ENCODE peak calls at places on chromosome 1, in four cellular contexts. I is SK-N-SH, S is K562, L is GM12878. F is an unnamed sample.

GRCh38 chr1:180258935-180259334 is 28.9 kb downstream of the LHX4 start:
- DNase-seq in I (no peak), S (no peak), L (no peak), F (no peak)

GRCh38 chr1:117011334-117011733 is 9.8 kb downstream of the CD101 start:
- DNase-seq in I (no peak), S (no peak), L (no peak), F (no peak)

GRCh38 chr1:64505232-64505943 is 35.5 kb downstream of the CACHD1 start:
- DNase-seq in I (peak; percentile 94), S (peak; percentile 73), L (no peak), F (no peak)

GRCh38 chr1:186102559-186103148 is 272.4 kb downstream of the TPR start:
- DNase-seq in I (no peak), S (no peak), L (no peak), F (no peak)

GRCh38 chr1:62068978-62069377 is 125.7 kb upstream of the L1TD1 start:
- DNase-seq in I (no peak), S (no peak), L (no peak), F (no peak)

GRCh38 chr1:202798792-202799331 is 9.4 kb downstream of the KDM5B start:
- DNase-seq in I (no peak), S (no peak), L (no peak), F (no peak)

GRCh38 chr1:184649500-184649899 is 105.2 kb downstream of the EDEM3 start:
- DNase-seq in I (no peak), S (no peak), L (peak; percentile 57), F (no peak)

GRCh38 chr1:211501671-211502413 is 9.9 kb upstream of the RD3 start:
- DNase-seq in I (no peak), S (no peak), L (no peak), F (no peak)

GRCh38 chr1:241542199-241542907 is 10.2 kb downstream of the KMO start:
- DNase-seq in I (no peak), S (no peak), L (no peak), F (no peak)

GRCh38 chr1:239899747-239900146 is 191.9 kb upstream of the FMN2 start:
- DNase-seq in I (no peak), S (no peak), L (no peak), F (peak; percentile 9)

GRCh38 chr1:111777301-111777700 is 21.6 kb downstream of the DDX20 start:
- DNase-seq in I (no peak), S (no peak), L (no peak), F (no peak)

GRCh38 chr1:223076382-223076781 is 66.7 kb downstream of the TLR5 start:
- DNase-seq in I (no peak), S (no peak), L (no peak), F (no peak)

GRCh38 chr1:223079498-223079897 is 63.5 kb downstream of the TLR5 start:
- DNase-seq in I (no peak), S (no peak), L (no peak), F (no peak)

GRCh38 chr1:223077434-223077833 is 65.6 kb downstream of the TLR5 start:
- DNase-seq in I (no peak), S (peak; percentile 57), L (no peak), F (no peak)

GRCh38 chr1:223084466-223084865 is 58.6 kb downstream of the TLR5 start:
- DNase-seq in I (no peak), S (no peak), L (no peak), F (no peak)

GRCh38 chr1:223081181-223081994 is 61.7 kb downstream of the TLR5 start:
- DNase-seq in I (peak; percentile 91), S (peak; percentile 87), L (peak; percentile 11), F (peak; percentile 88)
- TF ChIP-seq EP300 in I (no peak), S (no peak), L (no peak), F (no peak)

GRCh38 chr1:172726740-172727139 is 67.8 kb downstream of the FASLG start:
- DNase-seq in I (no peak), S (no peak), L (no peak), F (no peak)
- TF ChIP-seq CTCF in I (no peak), S (no peak), L (no peak), F (no peak)

GRCh38 chr1:91335607-91336006 is 69.0 kb downstream of the HFM1 start:
- DNase-seq in I (no peak), S (no peak), L (no peak), F (no peak)

GRCh38 chr1:91338501-91338900 is 66.1 kb downstream of the HFM1 start:
- DNase-seq in I (no peak), S (no peak), L (no peak), F (no peak)
- TF ChIP-seq FOXM1 in I (no peak), S (no peak), L (no peak), F (no peak)

GRCh38 chr1:24303600-24303999 is 15.6 kb upstream of the GRHL3 start:
- DNase-seq in I (no peak), S (no peak), L (no peak), F (no peak)
- TF ChIP-seq EP300 in I (no peak), S (no peak), L (no peak), F (no peak)

GRCh38 chr1:23977854-23978191 is 2.3 kb downstream of the SRSF10 start:
- DNase-seq in I (no peak), S (peak; percentile 8), L (no peak), F (no peak)
- TF ChIP-seq CTCF in I (no peak), S (no peak), L (no peak), F (no peak)